ENCODE peak calls at places on chromosome 21, in four cellular contexts. O is T-cell, K is LoVo, Z is NCI-H1694 treated with DMSO at 0.1 percent for 48 hours. J is an unnamed sample.

GRCh38 chr21:39625211-39625895 is 12.6 kb downstream of the B3GALT5 start:
- DNase-seq in O (no peak), K (peak; percentile 75), Z (no peak), J (no peak)

GRCh38 chr21:20538039-20538658 is 460.1 kb upstream of the NCAM2 start:
- DNase-seq in O (no peak), K (no peak), Z (no peak), J (no peak)

GRCh38 chr21:44842087-44842486 is 24.2 kb upstream of the SUMO3 start:
- DNase-seq in O (no peak), K (no peak), Z (no peak), J (no peak)

GRCh38 chr21:28067015-28067414 is 925.7 kb downstream of the LTN1 start:
- DNase-seq in O (no peak), K (no peak), Z (no peak), J (no peak)

GRCh38 chr21:44558695-44559094 is at the start of gene KRTAP10-3:
- DNase-seq in O (no peak), K (no peak), Z (no peak), J (no peak)

GRCh38 chr21:39451332-39452206 is at the start of gene SH3BGR:
- DNase-seq in O (no peak), K (no peak), Z (no peak), J (peak; percentile 51)

GRCh38 chr21:34243562-34243961 is 120.2 kb upstream of the KCNE2 start:
- DNase-seq in O (no peak), K (peak; percentile 13), Z (peak; percentile 28), J (no peak)

GRCh38 chr21:14523234-14523633 is 22.9 kb downstream of the SAMSN1 start:
- DNase-seq in O (no peak), K (no peak), Z (no peak), J (no peak)

J was measured in C1 segment of cervical spinal cord.